ENCODE peak calls at places on chromosome 21, in nine cellular contexts. One of them, this sample, is unnamed. For H3K4me1, the result is how much of the 10 kb centered on the place peaks cover.

GRCh38 chr21:18030248-18030647 is 211.1 kb upstream of the C21orf91 start:
- DNase-seq in K562: no peak
- DNase-seq in Karpas-422: no peak
- DNase-seq in keratinocyte: no peak
- DNase-seq in CD4-positive, CD25-positive, alpha-beta regulatory T cell: no peak
- DNase-seq in CD8-positive, alpha-beta T cell: no peak
- DNase-seq in colonic mucosa: no peak
- DNase-seq in prostate gland: no peak
- DNase-seq in fibroblast of lung: no peak
- DNase-seq in this sample: no peak

GRCh38 chr21:44952116-44952928 is 12.5 kb downstream of the SLX9 start:
- DNase-seq in K562: no peak
- DNase-seq in Karpas-422: no peak
- DNase-seq in keratinocyte: no peak
- DNase-seq in CD4-positive, CD25-positive, alpha-beta regulatory T cell: no peak
- DNase-seq in CD8-positive, alpha-beta T cell: no peak
- DNase-seq in colonic mucosa: no peak
- DNase-seq in prostate gland: no peak
- DNase-seq in fibroblast of lung: no peak
- DNase-seq in this sample: no peak

GRCh38 chr21:46065993-46066842 is 31.7 kb upstream of the COL6A2 start:
- DNase-seq in K562: no peak
- DNase-seq in Karpas-422: no peak
- DNase-seq in keratinocyte: no peak
- DNase-seq in CD4-positive, CD25-positive, alpha-beta regulatory T cell: no peak
- DNase-seq in CD8-positive, alpha-beta T cell: no peak
- DNase-seq in colonic mucosa: no peak
- DNase-seq in prostate gland: no peak
- DNase-seq in fibroblast of lung: peak
- DNase-seq in this sample: no peak

GRCh38 chr21:16072692-16073091 is 342.9 kb downstream of the USP25 start:
- DNase-seq in K562: no peak
- DNase-seq in Karpas-422: no peak
- DNase-seq in keratinocyte: no peak
- DNase-seq in CD4-positive, CD25-positive, alpha-beta regulatory T cell: no peak
- DNase-seq in CD8-positive, alpha-beta T cell: no peak
- DNase-seq in colonic mucosa: no peak
- DNase-seq in prostate gland: no peak
- DNase-seq in fibroblast of lung: peak
- DNase-seq in this sample: no peak

GRCh38 chr21:16020878-16021277 is 291.1 kb downstream of the USP25 start:
- DNase-seq in K562: no peak
- DNase-seq in Karpas-422: no peak
- DNase-seq in keratinocyte: no peak
- DNase-seq in CD4-positive, CD25-positive, alpha-beta regulatory T cell: no peak
- DNase-seq in CD8-positive, alpha-beta T cell: no peak
- DNase-seq in colonic mucosa: no peak
- DNase-seq in prostate gland: no peak
- DNase-seq in fibroblast of lung: no peak
- DNase-seq in this sample: no peak

GRCh38 chr21:44093761-44094160 is 13.4 kb upstream of the PWP2 start:
- DNase-seq in K562: no peak
- DNase-seq in Karpas-422: no peak
- DNase-seq in keratinocyte: no peak
- DNase-seq in CD4-positive, CD25-positive, alpha-beta regulatory T cell: no peak
- DNase-seq in CD8-positive, alpha-beta T cell: no peak
- DNase-seq in colonic mucosa: peak
- DNase-seq in prostate gland: no peak
- DNase-seq in fibroblast of lung: no peak
- DNase-seq in this sample: no peak

GRCh38 chr21:45539796-45540600 is 2.2 kb downstream of the SLC19A1 start:
- DNase-seq in K562: no peak
- DNase-seq in Karpas-422: no peak
- DNase-seq in keratinocyte: no peak
- DNase-seq in CD4-positive, CD25-positive, alpha-beta regulatory T cell: no peak
- DNase-seq in CD8-positive, alpha-beta T cell: no peak
- DNase-seq in colonic mucosa: peak
- DNase-seq in prostate gland: no peak
- DNase-seq in fibroblast of lung: no peak
- DNase-seq in this sample: peak

GRCh38 chr21:38802050-38803026 is 3.4 kb upstream of the ETS2 start:
- DNase-seq in K562: no peak
- DNase-seq in Karpas-422: no peak
- DNase-seq in keratinocyte: no peak
- DNase-seq in CD4-positive, CD25-positive, alpha-beta regulatory T cell: no peak
- DNase-seq in CD8-positive, alpha-beta T cell: no peak
- DNase-seq in colonic mucosa: no peak
- DNase-seq in prostate gland: no peak
- DNase-seq in fibroblast of lung: no peak
- DNase-seq in this sample: no peak

DNA sequence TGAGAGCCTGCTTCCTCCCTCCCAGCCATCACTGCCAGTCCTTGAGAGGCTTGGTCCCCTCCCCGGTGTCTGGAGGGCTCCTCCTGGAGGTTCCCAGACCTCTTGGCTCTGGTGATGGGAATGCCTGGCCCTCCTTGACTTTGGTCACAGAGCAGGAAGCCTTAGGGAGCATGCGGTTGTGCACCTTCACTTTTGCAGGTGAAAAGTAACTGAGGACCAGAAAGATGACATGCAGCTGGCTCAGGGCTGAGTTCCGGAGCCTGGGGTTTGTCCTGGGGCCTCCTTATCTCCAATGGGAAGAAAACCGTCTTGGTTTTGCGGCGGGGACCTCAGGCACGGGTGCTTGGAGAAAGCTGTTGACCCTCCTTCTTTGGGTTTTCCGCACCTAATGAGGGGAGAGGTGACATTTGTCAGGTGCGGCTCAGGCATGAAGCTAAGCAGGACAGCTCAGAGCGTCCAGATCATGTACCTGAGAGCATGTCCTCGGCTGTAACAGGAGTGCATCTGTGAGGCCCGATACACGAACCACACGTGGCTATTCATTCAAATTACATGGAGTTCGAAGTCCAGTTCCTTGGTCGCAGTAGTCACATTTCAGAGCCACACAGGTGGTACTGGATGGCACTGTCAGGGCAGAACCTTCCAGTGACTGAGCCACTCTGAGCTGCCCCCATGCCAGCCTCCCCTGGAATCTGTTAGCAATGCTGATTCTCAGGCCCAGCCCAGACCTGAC is 608 bp upstream of the MX2 start:
- DNase-seq in K562: no peak
- DNase-seq in Karpas-422: no peak
- DNase-seq in keratinocyte: no peak
- DNase-seq in CD4-positive, CD25-positive, alpha-beta regulatory T cell: no peak
- DNase-seq in CD8-positive, alpha-beta T cell: no peak
- DNase-seq in colonic mucosa: no peak
- DNase-seq in prostate gland: no peak
- DNase-seq in fibroblast of lung: no peak
- DNase-seq in this sample: peak
- H3K4me3 ChIP-seq in K562: no peak
- H3K4me3 ChIP-seq in Karpas-422: no peak
- H3K4me3 ChIP-seq in keratinocyte: no peak
- H3K4me3 ChIP-seq in CD4-positive, CD25-positive, alpha-beta regulatory T cell: peak
- H3K4me3 ChIP-seq in CD8-positive, alpha-beta T cell: peak
- H3K4me3 ChIP-seq in colonic mucosa: peak
- H3K4me3 ChIP-seq in prostate gland: no peak
- H3K4me3 ChIP-seq in fibroblast of lung: no peak
- H3K4me3 ChIP-seq in this sample: no peak

GRCh38 chr21:32908529-32908928 is 117.2 kb upstream of the OLIG2 start:
- DNase-seq in K562: peak
- DNase-seq in Karpas-422: no peak
- DNase-seq in keratinocyte: no peak
- DNase-seq in CD4-positive, CD25-positive, alpha-beta regulatory T cell: no peak
- DNase-seq in CD8-positive, alpha-beta T cell: no peak
- DNase-seq in colonic mucosa: no peak
- DNase-seq in prostate gland: no peak
- DNase-seq in fibroblast of lung: no peak
- DNase-seq in this sample: no peak
- H3K27ac ChIP-seq in K562: no peak
- H3K27ac ChIP-seq in Karpas-422: no peak
- H3K27ac ChIP-seq in keratinocyte: no peak
- H3K27ac ChIP-seq in CD4-positive, CD25-positive, alpha-beta regulatory T cell: no peak
- H3K27ac ChIP-seq in CD8-positive, alpha-beta T cell: no peak
- H3K27ac ChIP-seq in colonic mucosa: no peak
- H3K27ac ChIP-seq in prostate gland: no peak
- H3K27ac ChIP-seq in fibroblast of lung: no peak
- H3K27ac ChIP-seq in this sample: no peak

GRCh38 chr21:41365377-41366107 is 3.7 kb downstream of the MX2 start:
- DNase-seq in K562: no peak
- DNase-seq in Karpas-422: no peak
- DNase-seq in keratinocyte: no peak
- DNase-seq in CD4-positive, CD25-positive, alpha-beta regulatory T cell: no peak
- DNase-seq in CD8-positive, alpha-beta T cell: peak
- DNase-seq in colonic mucosa: no peak
- DNase-seq in prostate gland: no peak
- DNase-seq in fibroblast of lung: no peak
- DNase-seq in this sample: peak
- H3K4me1 ChIP-seq in K562: under half
- H3K4me1 ChIP-seq in Karpas-422: half or more
- H3K4me1 ChIP-seq in keratinocyte: under half
- H3K4me1 ChIP-seq in CD4-positive, CD25-positive, alpha-beta regulatory T cell: half or more
- H3K4me1 ChIP-seq in CD8-positive, alpha-beta T cell: under half
- H3K4me1 ChIP-seq in colonic mucosa: under half
- H3K4me1 ChIP-seq in prostate gland: under half
- H3K4me1 ChIP-seq in fibroblast of lung: under half
- H3K4me1 ChIP-seq in this sample: under half

DNA sequence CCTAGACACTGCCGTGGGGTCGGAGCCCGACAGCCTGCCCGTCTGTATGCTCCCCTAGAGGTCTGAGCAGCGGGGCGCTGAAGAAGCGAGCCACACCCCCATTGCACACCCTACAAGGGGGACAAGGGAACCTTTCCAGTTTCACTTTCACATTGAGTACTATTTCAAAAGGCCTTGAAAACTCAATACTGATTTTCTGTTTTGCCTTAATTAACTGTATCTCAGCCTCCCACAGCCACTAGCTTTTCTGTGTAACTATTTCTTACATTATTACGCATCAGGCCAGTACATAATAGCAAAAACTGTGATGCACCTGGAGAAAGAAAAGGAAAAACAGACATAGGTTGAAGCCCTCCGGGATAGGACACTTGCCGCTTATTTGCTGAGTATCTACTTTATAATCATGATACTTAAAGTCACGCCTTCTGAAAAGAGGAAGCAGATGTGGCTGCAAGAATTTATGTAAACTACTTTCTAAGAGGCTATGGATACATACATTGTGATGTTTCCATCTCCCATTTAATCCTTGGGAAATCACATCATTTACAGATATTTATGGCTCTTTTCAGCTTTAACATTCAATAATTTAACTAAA is 1719.5 kb downstream of the MRPL39 start:
- DNase-seq in K562: no peak
- DNase-seq in Karpas-422: no peak
- DNase-seq in keratinocyte: no peak
- DNase-seq in CD4-positive, CD25-positive, alpha-beta regulatory T cell: peak
- DNase-seq in CD8-positive, alpha-beta T cell: peak
- DNase-seq in colonic mucosa: no peak
- DNase-seq in prostate gland: no peak
- DNase-seq in fibroblast of lung: no peak
- DNase-seq in this sample: no peak
- H3K4me3 ChIP-seq in K562: peak
- H3K4me3 ChIP-seq in Karpas-422: peak
- H3K4me3 ChIP-seq in keratinocyte: no peak
- H3K4me3 ChIP-seq in CD4-positive, CD25-positive, alpha-beta regulatory T cell: peak
- H3K4me3 ChIP-seq in CD8-positive, alpha-beta T cell: peak
- H3K4me3 ChIP-seq in colonic mucosa: no peak
- H3K4me3 ChIP-seq in prostate gland: no peak
- H3K4me3 ChIP-seq in fibroblast of lung: no peak
- H3K4me3 ChIP-seq in this sample: no peak

DNA sequence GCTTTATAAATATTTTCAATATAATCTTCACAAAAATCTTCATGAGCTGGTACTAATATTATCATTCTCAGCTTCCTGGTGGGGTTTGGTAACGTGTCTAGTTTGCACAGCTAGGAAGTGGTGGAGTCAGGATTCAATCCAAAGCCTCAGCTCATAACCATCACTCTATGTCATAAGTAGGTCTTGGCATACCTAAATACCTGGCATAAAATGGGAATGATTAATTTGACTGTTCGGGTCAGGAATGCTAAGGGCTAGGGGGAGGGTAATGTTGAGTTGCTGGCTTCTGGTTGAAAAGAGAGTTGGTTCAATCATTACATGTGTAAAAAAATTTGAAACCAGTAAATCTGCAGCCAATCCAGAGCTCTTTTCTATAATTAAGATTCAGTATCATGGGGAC is 5.6 kb upstream of the SAMSN1 start:
- DNase-seq in K562: no peak
- DNase-seq in Karpas-422: no peak
- DNase-seq in keratinocyte: no peak
- DNase-seq in CD4-positive, CD25-positive, alpha-beta regulatory T cell: no peak
- DNase-seq in CD8-positive, alpha-beta T cell: no peak
- DNase-seq in colonic mucosa: no peak
- DNase-seq in prostate gland: no peak
- DNase-seq in fibroblast of lung: no peak
- DNase-seq in this sample: no peak
- H3K27ac ChIP-seq in K562: no peak
- H3K27ac ChIP-seq in Karpas-422: no peak
- H3K27ac ChIP-seq in keratinocyte: no peak
- H3K27ac ChIP-seq in CD4-positive, CD25-positive, alpha-beta regulatory T cell: no peak
- H3K27ac ChIP-seq in CD8-positive, alpha-beta T cell: no peak
- H3K27ac ChIP-seq in colonic mucosa: no peak
- H3K27ac ChIP-seq in prostate gland: no peak
- H3K27ac ChIP-seq in fibroblast of lung: no peak
- H3K27ac ChIP-seq in this sample: no peak

DNA sequence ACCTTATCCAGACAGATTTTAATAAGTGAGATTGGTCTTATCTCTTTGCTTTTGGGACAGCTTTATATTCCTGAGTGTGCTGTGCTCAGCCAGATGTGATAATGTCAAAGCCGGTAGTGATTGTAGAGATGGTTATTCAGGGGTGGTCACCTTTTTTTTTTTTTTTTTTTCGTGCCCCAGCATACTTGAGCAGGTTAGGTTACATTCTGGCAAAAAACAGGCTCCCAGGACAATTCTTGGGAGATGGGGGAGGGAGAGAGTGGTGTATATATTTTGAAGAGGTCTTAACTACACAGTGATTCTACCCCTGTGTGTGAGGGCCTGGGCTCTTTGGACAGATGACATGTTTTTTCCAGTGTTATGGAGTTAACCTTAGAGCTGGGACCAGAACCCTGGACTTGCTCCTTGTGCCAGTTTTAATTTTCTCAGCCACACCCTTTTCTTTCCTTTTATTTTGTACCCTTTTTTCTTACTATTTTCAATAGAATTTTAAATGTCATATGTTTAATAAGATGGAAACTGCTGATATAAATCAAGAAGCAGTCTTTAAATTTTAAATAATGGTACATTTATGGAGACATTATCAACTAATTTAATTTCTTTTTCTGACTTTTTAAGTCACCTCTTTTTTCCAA is 88.4 kb downstream of the DYRK1A start:
- DNase-seq in K562: no peak
- DNase-seq in Karpas-422: no peak
- DNase-seq in keratinocyte: no peak
- DNase-seq in CD4-positive, CD25-positive, alpha-beta regulatory T cell: no peak
- DNase-seq in CD8-positive, alpha-beta T cell: no peak
- DNase-seq in colonic mucosa: no peak
- DNase-seq in prostate gland: no peak
- DNase-seq in fibroblast of lung: no peak
- DNase-seq in this sample: no peak
- H3K4me1 ChIP-seq in K562: under half
- H3K4me1 ChIP-seq in Karpas-422: half or more
- H3K4me1 ChIP-seq in keratinocyte: under half
- H3K4me1 ChIP-seq in CD4-positive, CD25-positive, alpha-beta regulatory T cell: half or more
- H3K4me1 ChIP-seq in CD8-positive, alpha-beta T cell: half or more
- H3K4me1 ChIP-seq in colonic mucosa: under half
- H3K4me1 ChIP-seq in prostate gland: under half
- H3K4me1 ChIP-seq in fibroblast of lung: under half
- H3K4me1 ChIP-seq in this sample: under half

GRCh38 chr21:29181799-29182470 is 51.5 kb downstream of the MAP3K7CL start:
- DNase-seq in K562: no peak
- DNase-seq in Karpas-422: no peak
- DNase-seq in keratinocyte: no peak
- DNase-seq in CD4-positive, CD25-positive, alpha-beta regulatory T cell: no peak
- DNase-seq in CD8-positive, alpha-beta T cell: no peak
- DNase-seq in colonic mucosa: no peak
- DNase-seq in prostate gland: peak
- DNase-seq in fibroblast of lung: peak
- DNase-seq in this sample: no peak
- H3K4me3 ChIP-seq in K562: no peak
- H3K4me3 ChIP-seq in Karpas-422: no peak
- H3K4me3 ChIP-seq in keratinocyte: peak
- H3K4me3 ChIP-seq in CD4-positive, CD25-positive, alpha-beta regulatory T cell: no peak
- H3K4me3 ChIP-seq in CD8-positive, alpha-beta T cell: no peak
- H3K4me3 ChIP-seq in colonic mucosa: no peak
- H3K4me3 ChIP-seq in prostate gland: peak
- H3K4me3 ChIP-seq in fibroblast of lung: peak
- H3K4me3 ChIP-seq in this sample: no peak